ENCODE peak calls at places on chromosomes 5 and 9, in ten cellular contexts. One of them, this sample, is unnamed.
A peak's percentile ranks its signal among the peaks of the same experiment; 100 is the strongest.

GRCh38 chr5:128464596-128464995 is 73.4 kb downstream of the FBN2 start:
- DNase-seq in activated naive CD4-positive, alpha-beta T cell: no peak
- DNase-seq in gastrocnemius medialis: no peak
- DNase-seq in ELR: no peak
- DNase-seq in GM12864: no peak
- DNase-seq in Right ventricle myocardium superior: peak; percentile 46
- DNase-seq in T-helper 2 cell: no peak
- DNase-seq in mucosa of descending colon: no peak
- DNase-seq in NCI-H1694: no peak
- DNase-seq in adrenal gland: peak; percentile 38
- DNase-seq in this sample: no peak

GRCh38 chr5:43039468-43040286 is 442 bp downstream of the ANXA2R start:
- DNase-seq in T-helper 2 cell: peak; percentile 51
- DNase-seq in activated naive CD4-positive, alpha-beta T cell: peak; percentile 60
- DNase-seq in NCI-H1694: peak; percentile 69
- DNase-seq in ELR: peak; percentile 64
- DNase-seq in Right ventricle myocardium superior: peak; percentile 84
- DNase-seq in adrenal gland: peak; percentile 67
- DNase-seq in GM12864: no peak
- DNase-seq in gastrocnemius medialis: peak; percentile 84
- DNase-seq in mucosa of descending colon: peak; percentile 83
- DNase-seq in this sample: peak; percentile 54

GRCh38 chr5:168822745-168823281 is 243.6 kb upstream of the PANK3 start:
- DNase-seq in Right ventricle myocardium superior: no peak
- DNase-seq in ELR: no peak
- DNase-seq in GM12864: no peak
- DNase-seq in adrenal gland: peak; percentile 14
- DNase-seq in activated naive CD4-positive, alpha-beta T cell: no peak
- DNase-seq in NCI-H1694: no peak
- DNase-seq in mucosa of descending colon: no peak
- DNase-seq in gastrocnemius medialis: peak; percentile 13
- DNase-seq in T-helper 2 cell: no peak
- DNase-seq in this sample: no peak

GRCh38 chr9:97980918-97981827 is 2.0 kb upstream of the ANP32B start:
- DNase-seq in adrenal gland: no peak
- DNase-seq in GM12864: no peak
- DNase-seq in mucosa of descending colon: no peak
- DNase-seq in activated naive CD4-positive, alpha-beta T cell: no peak
- DNase-seq in ELR: no peak
- DNase-seq in Right ventricle myocardium superior: peak; percentile 75
- DNase-seq in T-helper 2 cell: no peak
- DNase-seq in NCI-H1694: peak; percentile 33
- DNase-seq in gastrocnemius medialis: peak; percentile 86
- DNase-seq in this sample: no peak

GRCh38 chr9:134545213-134546211 is 96.1 kb upstream of the COL5A1 start:
- DNase-seq in gastrocnemius medialis: no peak
- DNase-seq in T-helper 2 cell: no peak
- DNase-seq in mucosa of descending colon: peak; percentile 44
- DNase-seq in adrenal gland: no peak
- DNase-seq in GM12864: no peak
- DNase-seq in ELR: peak; percentile 67
- DNase-seq in activated naive CD4-positive, alpha-beta T cell: no peak
- DNase-seq in NCI-H1694: no peak
- DNase-seq in Right ventricle myocardium superior: no peak
- DNase-seq in this sample: no peak

GRCh38 chr9:18543406-18543965 is 69.5 kb downstream of the ADAMTSL1 start:
- DNase-seq in GM12864: no peak
- DNase-seq in ELR: peak; percentile 92
- DNase-seq in activated naive CD4-positive, alpha-beta T cell: no peak
- DNase-seq in gastrocnemius medialis: no peak
- DNase-seq in T-helper 2 cell: no peak
- DNase-seq in adrenal gland: peak; percentile 28
- DNase-seq in Right ventricle myocardium superior: no peak
- DNase-seq in mucosa of descending colon: no peak
- DNase-seq in NCI-H1694: no peak
- DNase-seq in this sample: no peak

GRCh38 chr5:55160493-55161209 is 680 bp downstream of the GPX8 start:
- DNase-seq in activated naive CD4-positive, alpha-beta T cell: no peak
- DNase-seq in ELR: peak; percentile 93
- DNase-seq in T-helper 2 cell: no peak
- DNase-seq in GM12864: no peak
- DNase-seq in mucosa of descending colon: no peak
- DNase-seq in adrenal gland: peak; percentile 67
- DNase-seq in NCI-H1694: no peak
- DNase-seq in Right ventricle myocardium superior: no peak
- DNase-seq in gastrocnemius medialis: peak; percentile 51
- DNase-seq in this sample: no peak

GRCh38 chr5:9775339-9775738 is 145.2 kb upstream of the TAS2R1 start:
- DNase-seq in T-helper 2 cell: no peak
- DNase-seq in activated naive CD4-positive, alpha-beta T cell: no peak
- DNase-seq in GM12864: no peak
- DNase-seq in mucosa of descending colon: no peak
- DNase-seq in ELR: peak; percentile 74
- DNase-seq in NCI-H1694: no peak
- DNase-seq in gastrocnemius medialis: no peak
- DNase-seq in Right ventricle myocardium superior: no peak
- DNase-seq in adrenal gland: no peak
- DNase-seq in this sample: no peak

GRCh38 chr9:130443840-130444492 is 795 bp upstream of the ASS1 start:
- DNase-seq in NCI-H1694: no peak
- DNase-seq in gastrocnemius medialis: peak; percentile 30
- DNase-seq in adrenal gland: peak; percentile 47
- DNase-seq in GM12864: no peak
- DNase-seq in mucosa of descending colon: peak; percentile 59
- DNase-seq in ELR: no peak
- DNase-seq in Right ventricle myocardium superior: no peak
- DNase-seq in activated naive CD4-positive, alpha-beta T cell: no peak
- DNase-seq in T-helper 2 cell: no peak
- DNase-seq in this sample: no peak

GRCh38 chr5:10432059-10433008 is 9.3 kb upstream of the ROPN1L start:
- DNase-seq in activated naive CD4-positive, alpha-beta T cell: no peak
- DNase-seq in Right ventricle myocardium superior: no peak
- DNase-seq in mucosa of descending colon: no peak
- DNase-seq in GM12864: no peak
- DNase-seq in NCI-H1694: peak; percentile 60
- DNase-seq in T-helper 2 cell: no peak
- DNase-seq in gastrocnemius medialis: peak; percentile 71
- DNase-seq in ELR: no peak
- DNase-seq in adrenal gland: no peak
- DNase-seq in this sample: no peak

GRCh38 chr5:72178910-72179815 is 71.9 kb downstream of the MAP1B start:
- DNase-seq in Right ventricle myocardium superior: peak; percentile 68
- DNase-seq in T-helper 2 cell: no peak
- DNase-seq in NCI-H1694: no peak
- DNase-seq in GM12864: no peak
- DNase-seq in activated naive CD4-positive, alpha-beta T cell: no peak
- DNase-seq in mucosa of descending colon: no peak
- DNase-seq in gastrocnemius medialis: peak; percentile 56
- DNase-seq in adrenal gland: peak; percentile 17
- DNase-seq in ELR: peak; percentile 94
- DNase-seq in this sample: no peak

This sample was measured in T-helper 17 cell.